ENCODE peak calls at places on chromosomes 6 and 20, in six cellular contexts. F is Peyer's patch, X is fibroblast of lung, C is lower lobe of right lung, N is heart right ventricle, S is heart left ventricle. Z is an unnamed sample. For H3K4me1, the result is how much of the 10 kb centered on the place peaks cover.

GRCh38 chr6:29005183-29005885 is at the start of gene ZNF311:
- DNase-seq in N (peak), X (peak), F (no peak), C (peak), S (peak), Z (no peak)

GRCh38 chr6:74596586-74596985 is 609.3 kb downstream of the COL12A1 start:
- DNase-seq in N (no peak), S (no peak), C (no peak), F (no peak), X (no peak), Z (no peak)

GRCh38 chr6:38155576-38156204 is 336.2 kb downstream of the ZFAND3 start:
- DNase-seq in C (no peak), X (peak), F (no peak), N (no peak), S (no peak), Z (no peak)

GRCh38 chr6:56708810-56709597 is 66.3 kb upstream of the DST start:
- DNase-seq in X (peak), N (no peak), S (no peak), C (no peak), F (no peak), Z (no peak)

GRCh38 chr20:2751868-2752630 is 48.4 kb downstream of the CPXM1 start:
- DNase-seq in X (no peak), S (no peak), N (no peak), F (no peak), C (peak), Z (peak)

GRCh38 chr20:45445805-45446562 is 23.6 kb upstream of the WFDC2 start:
- DNase-seq in C (no peak), F (no peak), N (no peak), X (no peak), S (no peak), Z (no peak)

GRCh38 chr6:166473886-166474596 is 91.3 kb upstream of the MPC1 start:
- DNase-seq in C (no peak), N (no peak), S (no peak), F (no peak), X (no peak), Z (peak)

GRCh38 chr6:156634971-156635371 is 142.2 kb upstream of the ARID1B start:
- DNase-seq in F (no peak), C (no peak), N (no peak), X (peak), S (no peak), Z (no peak)

GRCh38 chr6:38168699-38169098 is 349.2 kb downstream of the ZFAND3 start:
- DNase-seq in C (no peak), N (no peak), S (no peak), F (no peak), X (no peak), Z (no peak)

GRCh38 chr20:19275630-19276071 is 63.2 kb downstream of the SLC24A3 start:
- DNase-seq in F (peak), C (peak), N (peak), S (peak), X (peak), Z (peak)

GRCh38 chr20:24163501-24163900 is 174.9 kb upstream of the GGTLC1 start:
- DNase-seq in C (no peak), X (no peak), F (no peak), N (no peak), S (no peak), Z (no peak)

GRCh38 chr6:15322781-15323536 is 77.1 kb downstream of the JARID2 start:
- DNase-seq in X (peak), N (no peak), C (no peak), F (no peak), S (no peak), Z (no peak)

GRCh38 chr6:63904844-63905243 is 269.2 kb downstream of the PHF3 start:
- DNase-seq in F (no peak), S (no peak), C (no peak), X (peak), N (no peak), Z (no peak)

GRCh38 chr6:5981274-5982026 is 25.3 kb downstream of the NRN1 start:
- DNase-seq in N (no peak), F (no peak), X (no peak), S (no peak), C (no peak), Z (no peak)

GRCh38 chr6:161744211-161745067 is 470.6 kb upstream of the AGPAT4 start:
- DNase-seq in C (no peak), N (no peak), X (peak), S (no peak), F (no peak), Z (no peak)

GRCh38 chr20:47620808-47621805 is 119.4 kb downstream of the NCOA3 start:
- DNase-seq in X (peak), F (no peak), S (no peak), N (peak), C (no peak), Z (no peak)

GRCh38 chr6:147109707-147110106 is 94.5 kb upstream of the STXBP5 start:
- DNase-seq in C (no peak), S (no peak), X (no peak), F (no peak), N (no peak), Z (no peak)

GRCh38 chr6:131773284-131773950 is 34.4 kb upstream of the ENPP1 start:
- DNase-seq in C (no peak), N (no peak), S (no peak), X (no peak), F (no peak), Z (no peak)

GRCh38 chr20:21862224-21862927 is 156.9 kb downstream of the PAX1 start:
- DNase-seq in C (no peak), F (no peak), N (no peak), X (no peak), S (no peak), Z (no peak)

GRCh38 chr6:35486005-35486925 is 10.6 kb downstream of the TEAD3 start:
- DNase-seq in S (no peak), F (no peak), N (no peak), X (no peak), C (peak), Z (peak)

GRCh38 chr6:112149236-112149635 is 61.8 kb downstream of the FAM229B start:
- DNase-seq in X (no peak), F (no peak), N (no peak), S (no peak), C (no peak), Z (no peak)

GRCh38 chr20:57751411-57751810 is 41.6 kb upstream of the PMEPA1 start:
- DNase-seq in X (no peak), F (no peak), N (no peak), S (no peak), C (no peak), Z (no peak)

GRCh38 chr6:145569140-145569539 is 166.2 kb downstream of the EPM2A start:
- DNase-seq in S (no peak), C (no peak), F (no peak), N (no peak), X (peak), Z (no peak)

GRCh38 chr6:120357447-120357846 is 976.8 kb downstream of the TBC1D32 start:
- DNase-seq in C (no peak), F (no peak), S (no peak), X (no peak), N (peak), Z (no peak)

GRCh38 chr6:38713812-38714211 is 1.3 kb upstream of the DNAH8 start:
- DNase-seq in X (no peak), N (no peak), C (no peak), S (no peak), F (peak), Z (no peak)

GRCh38 chr6:156455847-156456246 is 321.3 kb upstream of the ARID1B start:
- DNase-seq in F (no peak), N (no peak), C (no peak), X (no peak), S (no peak), Z (no peak)

GRCh38 chr6:24357336-24358218 is at the start of gene DCDC2:
- DNase-seq in N (no peak), F (peak), S (no peak), X (peak), C (peak), Z (peak)

GRCh38 chr20:57371363-57371762 is 19.8 kb upstream of the RBM38 start:
- DNase-seq in S (no peak), N (no peak), X (no peak), C (no peak), F (no peak), Z (no peak)

GRCh38 chr20:5999783-6000182 is 49.3 kb downstream of the MCM8 start:
- DNase-seq in C (no peak), N (no peak), F (no peak), S (no peak), X (no peak), Z (no peak)

GRCh38 chr6:26286168-26286854 is 78.7 kb upstream of the BTN3A2 start:
- DNase-seq in N (peak), X (peak), C (peak), S (peak), F (peak), Z (peak)

GRCh38 chr6:158323561-158323958 is 11.3 kb downstream of the TULP4 start:
- DNase-seq in S (no peak), C (no peak), N (no peak), X (no peak), F (no peak), Z (no peak)

GRCh38 chr6:158324136-158324535 is 11.9 kb downstream of the TULP4 start:
- DNase-seq in S (no peak), F (no peak), N (no peak), C (no peak), X (no peak), Z (no peak)

GRCh38 chr6:158322724-158323560 is 10.7 kb downstream of the TULP4 start:
- DNase-seq in N (no peak), F (no peak), S (no peak), X (peak), C (no peak), Z (no peak)

GRCh38 chr6:158321960-158322359 is 9.7 kb downstream of the TULP4 start:
- DNase-seq in F (no peak), S (no peak), C (no peak), N (no peak), X (peak), Z (no peak)

DNA sequence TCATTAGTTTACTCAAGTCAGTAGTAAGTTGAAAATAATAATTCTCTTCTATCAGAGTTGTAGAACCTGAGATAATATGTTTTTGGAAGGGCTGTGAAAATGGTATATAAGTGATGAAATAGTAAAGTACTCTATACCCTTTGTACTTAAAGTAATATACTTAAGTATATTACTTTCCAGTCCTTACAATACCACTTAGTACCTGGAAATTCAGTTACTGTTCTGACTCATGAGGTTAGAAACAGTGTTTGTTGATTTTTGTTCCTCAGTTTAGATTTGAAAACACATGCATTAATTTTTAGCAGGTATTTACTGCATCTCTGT is 10.1 kb downstream of the TULP4 start:
- DNase-seq in S (no peak), F (no peak), N (no peak), C (no peak), X (no peak), Z (no peak)
- H3K4me1 ChIP-seq in S (under half), F (under half), N (under half), C (under half), X (under half), Z (under half)

DNA sequence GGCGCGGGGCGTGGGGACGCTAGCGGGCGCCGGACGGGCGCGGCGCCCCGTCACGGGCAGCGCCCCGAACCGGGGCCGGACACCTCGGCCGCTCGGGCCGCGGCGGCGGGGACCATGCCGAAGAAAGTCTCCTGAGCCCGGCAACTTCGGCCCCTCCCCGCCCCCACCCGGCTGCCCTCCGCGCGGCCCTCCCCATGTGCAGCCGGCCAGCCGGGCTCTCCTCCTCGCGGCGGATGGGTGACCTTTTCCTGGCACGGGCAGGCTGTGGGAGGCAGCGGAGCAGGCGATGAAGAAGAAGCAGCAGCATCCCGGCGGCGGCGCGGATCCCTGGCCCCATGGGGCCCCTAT is 289 bp downstream of the UST start:
- DNase-seq in S (peak), F (peak), C (peak), N (peak), X (peak), Z (peak)
- H3K4me1 ChIP-seq in S (under half), F (under half), C (under half), N (under half), X (under half), Z (under half)

GRCh38 chr6:34350937-34351217 is 41.6 kb downstream of the NUDT3 start:
- DNase-seq in F (no peak), X (no peak), C (no peak), N (no peak), S (no peak), Z (no peak)
- H3K4me1 ChIP-seq in F (under half), X (under half), C (under half), N (under half), S (under half), Z (under half)

GRCh38 chr6:456358-456857 is 64.9 kb downstream of the IRF4 start:
- DNase-seq in S (no peak), C (no peak), N (no peak), X (no peak), F (no peak), Z (no peak)

GRCh38 chr6:455835-456234 is 64.3 kb downstream of the IRF4 start:
- DNase-seq in N (no peak), S (no peak), F (no peak), X (no peak), C (no peak), Z (no peak)

GRCh38 chr6:455006-455585 is 63.5 kb downstream of the IRF4 start:
- DNase-seq in C (no peak), F (no peak), S (no peak), N (no peak), X (no peak), Z (no peak)

GRCh38 chr6:454148-454991 is 62.8 kb downstream of the IRF4 start:
- DNase-seq in S (no peak), F (no peak), X (peak), C (no peak), N (no peak), Z (no peak)

DNA sequence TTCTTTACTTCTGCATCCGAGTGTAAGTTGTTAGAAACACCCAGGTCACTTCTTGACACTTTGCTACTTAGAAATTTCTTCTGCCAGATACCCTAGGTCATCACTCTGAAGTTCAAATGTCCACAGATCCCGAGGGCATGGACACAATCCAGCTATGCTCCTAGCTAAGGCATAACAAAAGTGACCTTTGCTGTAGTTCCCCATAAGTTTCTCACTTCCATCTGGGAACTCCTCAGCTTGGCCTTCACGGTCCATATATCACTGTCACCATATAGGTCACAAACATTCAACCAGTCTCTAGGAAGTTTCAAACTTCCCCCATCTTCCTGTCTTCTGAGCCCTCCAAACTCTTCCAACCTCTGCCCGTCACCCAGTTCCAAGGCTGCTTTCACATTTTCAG is 65.3 kb downstream of the IRF4 start:
- DNase-seq in C (no peak), F (no peak), X (no peak), N (no peak), S (no peak), Z (no peak)
- H3K4me1 ChIP-seq in C (under half), F (under half), X (under half), N (under half), S (under half), Z (under half)

DNA sequence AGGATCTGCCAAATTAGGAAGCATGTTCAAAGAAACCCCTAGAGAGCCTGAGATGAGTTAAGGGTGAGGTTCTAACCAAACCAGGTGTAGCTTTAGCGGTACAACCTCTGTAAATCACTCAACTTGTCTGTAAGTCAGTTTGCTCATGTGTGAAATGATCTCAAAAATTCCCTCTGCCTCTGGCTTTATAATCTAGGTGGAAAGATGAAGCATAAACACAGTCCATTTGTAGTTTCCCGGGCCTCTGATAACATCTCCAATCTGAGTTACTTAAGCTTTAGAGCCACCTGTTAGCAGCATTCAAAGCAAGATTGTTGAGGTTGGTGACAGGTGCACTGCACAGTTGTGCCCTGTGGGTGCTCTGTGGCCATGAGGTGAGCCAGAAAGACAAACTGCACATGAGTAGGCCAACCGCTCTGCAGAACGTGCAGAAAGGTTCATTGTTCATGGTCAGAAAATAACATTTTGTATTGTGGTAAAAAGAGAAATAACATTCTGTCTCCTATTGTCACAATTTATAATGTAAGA is 53.7 kb downstream of the MOCS1 start:
- DNase-seq in N (no peak), S (no peak), C (no peak), F (no peak), X (no peak), Z (no peak)
- H3K4me1 ChIP-seq in N (under half), S (under half), C (under half), F (under half), X (under half), Z (under half)

GRCh38 chr20:51631011-51631950 is 88.8 kb upstream of the NFATC2 start:
- DNase-seq in S (peak), C (no peak), N (peak), F (peak), X (peak), Z (no peak)

GRCh38 chr20:51634257-51634656 is 91.7 kb upstream of the NFATC2 start:
- DNase-seq in S (no peak), N (no peak), F (no peak), X (no peak), C (no peak), Z (no peak)

GRCh38 chr20:51634877-51635276 is 92.4 kb upstream of the NFATC2 start:
- DNase-seq in C (no peak), N (no peak), X (no peak), F (no peak), S (no peak), Z (no peak)

GRCh38 chr20:51631953-51632352 is 89.4 kb upstream of the NFATC2 start:
- DNase-seq in N (no peak), X (no peak), S (no peak), F (no peak), C (no peak), Z (no peak)

DNA sequence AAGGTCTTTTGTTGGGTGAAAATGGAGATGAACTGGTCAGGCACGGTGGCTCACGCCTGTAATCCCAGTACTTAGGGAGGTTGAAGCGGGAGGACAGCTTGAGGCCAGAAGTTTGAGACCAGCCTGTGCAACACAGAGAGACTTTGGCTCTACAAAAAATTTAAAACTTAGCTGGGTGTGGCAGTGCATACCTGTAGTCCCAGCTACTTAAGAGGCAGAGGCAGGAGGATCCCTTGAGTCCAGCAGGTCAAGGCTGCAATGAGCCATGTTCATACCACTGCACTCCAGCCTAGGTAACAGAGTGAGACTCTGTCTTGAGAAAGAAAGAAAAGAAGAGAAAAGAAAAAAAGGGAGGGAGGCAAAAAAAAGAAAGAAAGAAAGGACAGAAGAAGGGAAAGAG is 90.9 kb upstream of the NFATC2 start:
- DNase-seq in F (no peak), X (no peak), C (no peak), N (no peak), S (no peak), Z (no peak)
- H3K4me1 ChIP-seq in F (under half), X (under half), C (under half), N (under half), S (under half), Z (under half)

GRCh38 chr6:53546256-53546655 is 1.4 kb upstream of the GCLC start:
- DNase-seq in X (no peak), N (no peak), F (no peak), S (no peak), C (no peak), Z (no peak)

GRCh38 chr6:53543341-53544010 is 1.4 kb downstream of the GCLC start:
- DNase-seq in S (no peak), C (no peak), X (peak), F (no peak), N (no peak), Z (no peak)

GRCh38 chr6:53547166-53547814 is 2.4 kb upstream of the GCLC start:
- DNase-seq in C (no peak), X (no peak), F (no peak), S (no peak), N (no peak), Z (no peak)

GRCh38 chr6:53544050-53544499 is 826 bp downstream of the GCLC start:
- DNase-seq in C (no peak), S (no peak), F (no peak), X (no peak), N (no peak), Z (no peak)

DNA sequence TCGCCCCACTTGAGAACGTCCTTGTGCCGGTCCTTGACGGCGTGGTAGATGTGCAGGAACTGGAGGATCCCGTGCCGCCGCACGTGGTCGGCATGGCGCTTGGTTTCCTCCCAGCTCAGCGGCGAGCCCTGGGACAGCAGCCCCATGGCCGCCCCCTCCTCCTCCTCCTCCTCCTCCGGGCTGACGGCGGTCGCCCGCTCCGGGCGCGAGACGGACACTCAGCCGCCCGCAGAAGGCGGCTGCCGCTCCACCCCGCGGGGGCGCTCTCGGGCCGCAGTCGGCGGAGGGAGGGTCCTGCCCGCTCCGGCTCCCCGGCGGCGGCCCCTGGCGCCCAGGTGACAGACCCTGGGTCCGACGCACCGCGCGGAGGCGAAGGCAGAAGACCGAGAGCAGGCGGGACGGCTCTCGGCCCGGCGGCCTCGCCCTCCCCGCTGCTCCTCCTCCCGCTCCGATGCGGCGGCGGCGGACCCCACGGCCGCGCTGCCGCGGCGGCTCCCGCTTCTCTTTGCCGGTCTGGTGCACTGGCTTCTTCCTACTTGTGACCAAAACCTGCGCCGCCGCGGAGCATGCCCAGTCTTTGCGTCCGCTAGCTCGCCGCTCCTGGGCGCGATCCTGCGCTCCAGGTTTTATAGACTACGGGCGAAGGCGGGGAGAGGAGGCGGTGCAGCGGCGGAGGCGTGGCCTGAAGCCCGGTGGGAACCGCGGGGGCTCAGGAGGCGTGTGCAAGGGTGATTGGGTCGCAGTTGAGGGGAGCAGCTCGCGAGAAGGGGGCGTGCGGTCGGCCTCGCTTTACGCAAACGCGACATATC is at the start of gene GCLC:
- DNase-seq in X (peak), C (peak), N (peak), F (peak), S (peak), Z (peak)
- H3K4me1 ChIP-seq in X (under half), C (under half), N (under half), F (under half), S (under half), Z (under half)

Z was measured in left lung.